ENCODE peak calls at places on chromosomes 4 and X, in five cellular contexts. E is Panc1, B is suprapubic skin, H is SK-N-SH, O is endothelial cell of umbilical vein. S is an unnamed sample.

GRCh38 chr4:182818926-182819730 is 98.1 kb downstream of the DCTD start:
- DNase-seq in H (no peak), O (no peak), E (no peak), B (no peak), S (no peak)

GRCh38 chr4:175996231-175996630 is 69.4 kb upstream of the WDR17 start:
- DNase-seq in H (no peak), B (no peak), E (no peak), O (no peak), S (no peak)

GRCh38 chr4:149983931-149984330 is 94.3 kb upstream of the DCLK2 start:
- DNase-seq in B (no peak), O (no peak), H (no peak), E (no peak), S (no peak)

GRCh38 chrX:43646800-43647199 is 9.3 kb upstream of the MAOA start:
- DNase-seq in B (no peak), H (no peak), O (no peak), E (no peak), S (no peak)

GRCh38 chr4:8906991-8907595 is 35.5 kb upstream of the HMX1 start:
- DNase-seq in E (no peak), B (peak), H (peak), O (no peak), S (no peak)

GRCh38 chrX:2540426-2540942 is 39.7 kb upstream of the DHRSX start:
- DNase-seq in E (no peak), H (no peak), B (no peak), O (no peak), S (no peak)

GRCh38 chr4:31518796-31519250 is 798.7 kb downstream of the PCDH7 start:
- DNase-seq in E (no peak), B (no peak), H (no peak), O (no peak), S (no peak)

GRCh38 chrX:153792368-153792767 is 1.8 kb downstream of the IDH3G start:
- DNase-seq in H (no peak), O (no peak), E (no peak), B (no peak), S (no peak)

GRCh38 chrX:39728025-39728424 is 369.7 kb downstream of the BCOR start:
- DNase-seq in B (no peak), H (peak), O (peak), E (no peak), S (no peak)

GRCh38 chr4:183722738-183723560 is 63.9 kb downstream of the TRAPPC11 start:
- DNase-seq in H (peak), E (no peak), B (no peak), O (peak), S (peak)

GRCh38 chr4:123649644-123650356 is 253.2 kb downstream of the SPRY1 start:
- DNase-seq in B (no peak), H (no peak), O (no peak), E (no peak), S (no peak)

GRCh38 chrX:24189490-24189889 is 40.0 kb downstream of the ZFX start:
- DNase-seq in O (no peak), B (no peak), H (no peak), E (no peak), S (no peak)

GRCh38 chrX:53580742-53581504 is 105.6 kb downstream of the HUWE1 start:
- DNase-seq in H (no peak), O (no peak), B (no peak), E (no peak), S (no peak)

GRCh38 chr4:127732623-127733199 is 2.5 kb downstream of the SLC25A31 start:
- DNase-seq in H (peak), O (peak), B (no peak), E (peak), S (no peak)

GRCh38 chrX:39162322-39162721 is 361.1 kb downstream of the MID1IP1 start:
- DNase-seq in B (no peak), E (no peak), H (no peak), O (no peak), S (no peak)

GRCh38 chr4:16136321-16136720 is 52.5 kb upstream of the PROM1 start:
- DNase-seq in H (no peak), B (no peak), O (no peak), E (no peak), S (no peak)

GRCh38 chrX:131778269-131779218 is 234.7 kb downstream of the OR13H1 start:
- DNase-seq in H (peak), O (no peak), E (no peak), B (no peak), S (peak)

GRCh38 chr4:71229477-71230257 is 109.2 kb upstream of the SLC4A4 start:
- DNase-seq in E (peak), O (peak), H (peak), B (no peak), S (no peak)

GRCh38 chr4:55336138-55337034 is 9.7 kb upstream of the SRD5A3 start:
- DNase-seq in H (no peak), O (no peak), B (no peak), E (no peak), S (no peak)

GRCh38 chr4:27084685-27085356 is 224.2 kb downstream of the STIM2 start:
- DNase-seq in O (peak), H (peak), B (no peak), E (no peak), S (no peak)

GRCh38 chrX:138026211-138026610 is 460.3 kb downstream of the ZIC3 start:
- DNase-seq in O (no peak), B (no peak), E (no peak), H (peak), S (no peak)

GRCh38 chr4:89024051-89024675 is 32.8 kb downstream of the FAM13A start:
- DNase-seq in H (peak), E (peak), B (no peak), O (peak), S (no peak)

GRCh38 chrX:8037593-8038348 is 110.6 kb upstream of the PNPLA4 start:
- DNase-seq in E (no peak), O (no peak), H (no peak), B (no peak), S (no peak)

GRCh38 chrX:11998944-11999343 is 139.3 kb upstream of the FRMPD4 start:
- DNase-seq in B (no peak), O (no peak), E (no peak), H (no peak), S (no peak)

GRCh38 chr4:181150173-181150572 is 1093.0 kb upstream of the TENM3 start:
- DNase-seq in B (no peak), H (peak), E (no peak), O (no peak), S (no peak)

GRCh38 chr4:42152507-42153504 is at the start of gene BEND4:
- DNase-seq in O (no peak), E (no peak), H (peak), B (no peak), S (no peak)

GRCh38 chr4:113116414-113117345 is 67.2 kb downstream of the ANK2 start:
- DNase-seq in E (no peak), O (no peak), B (no peak), H (no peak), S (no peak)

GRCh38 chr4:100391913-100392312 is 125.9 kb downstream of the EMCN start:
- DNase-seq in H (no peak), O (no peak), B (no peak), E (no peak), S (no peak)

GRCh38 chr4:87047281-87047798 is 112.5 kb downstream of the AFF1 start:
- DNase-seq in H (no peak), O (no peak), B (no peak), E (no peak), S (no peak)

GRCh38 chrX:149638860-149639259 is 7.3 kb upstream of the TMEM185A start:
- DNase-seq in O (no peak), B (no peak), E (no peak), H (no peak), S (no peak)

GRCh38 chr4:57193996-57194675 is 84.0 kb upstream of the IGFBP7 start:
- DNase-seq in E (no peak), O (no peak), H (no peak), B (no peak), S (no peak)
- H3K27ac ChIP-seq in E (no peak), O (no peak), H (no peak), B (no peak), S (no peak)

GRCh38 chr4:6649216-6649615 is 8.7 kb downstream of the MRFAP1 start:
- DNase-seq in E (no peak), B (no peak), H (no peak), O (no peak), S (no peak)
- TF ChIP-seq POLR2AphosphoS5 in E (no peak), B (no peak), H (no peak), O (no peak), S (no peak)

GRCh38 chr4:133151301-133151680 is 2.2 kb downstream of the PCDH10 start:
- DNase-seq in O (peak), B (no peak), E (no peak), H (no peak), S (no peak)
- H3K27ac ChIP-seq in O (peak), B (no peak), E (no peak), H (no peak), S (no peak)

GRCh38 chr4:37470243-37470642 is 215.9 kb downstream of the RELL1 start:
- DNase-seq in H (no peak), E (no peak), O (no peak), B (no peak), S (no peak)
- TF ChIP-seq POLR2AphosphoS5 in H (no peak), E (no peak), O (no peak), B (no peak), S (no peak)

DNA sequence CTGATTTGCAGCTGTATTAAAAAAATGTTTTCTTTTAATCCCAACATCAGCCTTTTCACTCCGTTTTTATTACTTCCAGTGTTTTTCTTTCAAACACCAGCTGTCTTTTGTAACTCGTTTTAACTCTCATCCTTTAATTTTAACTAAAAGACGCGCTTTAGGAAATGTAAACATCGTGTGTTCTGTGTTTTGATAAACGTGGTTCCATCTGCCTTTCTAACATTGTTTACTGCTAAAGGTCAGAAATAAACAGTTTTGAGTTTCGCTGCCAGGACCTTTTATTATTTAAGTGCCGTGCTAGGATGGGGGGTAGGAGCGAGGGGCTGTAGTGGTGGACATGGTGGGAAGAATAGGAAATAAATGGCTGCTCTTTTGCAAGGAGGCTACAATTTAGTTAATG is 1.5 kb downstream of the N4BP2 start:
- DNase-seq in O (no peak), B (no peak), E (no peak), H (peak), S (no peak)
- H3K27ac ChIP-seq in O (peak), B (peak), E (peak), H (peak), S (peak)